ENCODE peak calls at places on chromosome 1, in four cellular contexts. K is GM12878, O is fibroblast of lung, U is mammary epithelial cell. Q is an unnamed sample.

GRCh38 chr1:162757476-162757875 is 33.0 kb upstream of the HSD17B7 start:
- DNase-seq in K (no peak), O (peak), U (no peak), Q (peak)

GRCh38 chr1:177913762-177914540 is 55.9 kb downstream of the SEC16B start:
- DNase-seq in K (no peak), O (peak), U (peak), Q (peak)

GRCh38 chr1:66768935-66769334 is 16.7 kb downstream of the DYNLT5 start:
- DNase-seq in K (no peak), O (no peak), U (no peak), Q (no peak)

GRCh38 chr1:230172016-230172356 is 104.9 kb downstream of the GALNT2 start:
- DNase-seq in K (no peak), O (no peak), U (no peak), Q (no peak)

GRCh38 chr1:33696311-33696710 is 167.6 kb upstream of the HMGB4 start:
- DNase-seq in K (no peak), O (no peak), U (no peak), Q (no peak)

GRCh38 chr1:53591924-53592323 is 132.7 kb downstream of the DMRTB1 start:
- DNase-seq in K (no peak), O (no peak), U (no peak), Q (no peak)

GRCh38 chr1:30663596-30664091 is 59.7 kb downstream of the MATN1 start:
- DNase-seq in K (no peak), O (no peak), U (no peak), Q (no peak)

GRCh38 chr1:237574536-237574935 is 316.2 kb downstream of the ZP4 start:
- DNase-seq in K (no peak), O (no peak), U (no peak), Q (no peak)

GRCh38 chr1:110203021-110203661 is 7.0 kb upstream of the KCNC4 start:
- DNase-seq in K (peak), O (peak), U (peak), Q (peak)

GRCh38 chr1:203765029-203765837 is at the start of gene LAX1:
- DNase-seq in K (peak), O (no peak), U (no peak), Q (no peak)

GRCh38 chr1:41355761-41356160 is 5.5 kb upstream of the FOXO6 start:
- DNase-seq in K (no peak), O (no peak), U (no peak), Q (no peak)

GRCh38 chr1:29607236-29607635 is 370.9 kb downstream of the PTPRU start:
- DNase-seq in K (no peak), O (no peak), U (no peak), Q (no peak)

GRCh38 chr1:156619582-156619955 is 354 bp downstream of the HAPLN2 start:
- DNase-seq in K (no peak), O (no peak), U (no peak), Q (no peak)

GRCh38 chr1:18997508-18997907 is 41.0 kb upstream of the IFFO2 start:
- DNase-seq in K (no peak), O (no peak), U (no peak), Q (no peak)

GRCh38 chr1:1973716-1974642 is 29.6 kb downstream of the CFAP74 start:
- DNase-seq in K (no peak), O (no peak), U (no peak), Q (no peak)

GRCh38 chr1:48906729-48907128 is 130.0 kb upstream of the BEND5 start:
- DNase-seq in K (no peak), O (no peak), U (no peak), Q (no peak)

GRCh38 chr1:218718977-218719376 is 373.8 kb downstream of the TGFB2 start:
- DNase-seq in K (no peak), O (peak), U (no peak), Q (peak)

GRCh38 chr1:38826886-38827285 is 32.7 kb downstream of the RRAGC start:
- DNase-seq in K (no peak), O (no peak), U (no peak), Q (no peak)

GRCh38 chr1:18681423-18681835 is 50.8 kb downstream of the PAX7 start:
- DNase-seq in K (no peak), O (peak), U (peak), Q (peak)

GRCh38 chr1:3763351-3764125 is 9.0 kb upstream of the SMIM1 start:
- DNase-seq in K (no peak), O (no peak), U (no peak), Q (no peak)

GRCh38 chr1:64891440-64891815 is 74.9 kb downstream of the JAK1 start:
- DNase-seq in K (no peak), O (no peak), U (no peak), Q (no peak)

GRCh38 chr1:71587961-71588360 is 507.1 kb upstream of the ZRANB2 start:
- DNase-seq in K (no peak), O (peak), U (peak), Q (peak)

GRCh38 chr1:237677979-237678378 is 212.7 kb downstream of the ZP4 start:
- DNase-seq in K (no peak), O (peak), U (peak), Q (peak)

GRCh38 chr1:178931843-178932551 is 61.1 kb upstream of the ANGPTL1 start:
- DNase-seq in K (no peak), O (peak), U (no peak), Q (no peak)

GRCh38 chr1:214331827-214332423 is 51.0 kb downstream of the SMYD2 start:
- DNase-seq in K (no peak), O (peak), U (peak), Q (no peak)

GRCh38 chr1:180754453-180754852 is 122.6 kb downstream of the XPR1 start:
- DNase-seq in K (no peak), O (no peak), U (no peak), Q (no peak)
- H2AFZ ChIP-seq in K (no peak), O (no peak), U (no peak), Q (no peak)

DNA sequence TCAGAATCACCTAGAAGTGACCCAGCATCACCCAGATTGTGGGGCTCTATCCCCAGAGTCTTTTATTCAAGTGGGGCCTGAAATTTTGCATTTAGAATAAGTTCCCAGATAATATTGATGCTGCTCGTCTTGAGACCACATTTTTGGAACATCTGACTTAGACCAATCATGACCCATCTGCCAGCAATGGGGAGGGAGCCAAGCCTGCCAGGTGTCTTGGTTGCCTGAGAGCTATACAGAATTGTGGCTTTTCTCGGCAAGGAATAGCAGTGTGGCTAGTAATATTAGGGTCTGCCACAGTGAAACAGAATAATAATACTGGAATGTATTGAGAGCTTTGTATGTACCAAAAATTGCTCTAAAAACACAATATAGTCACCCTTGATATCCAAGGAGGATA is 31.1 kb upstream of the RGS8 start:
- DNase-seq in K (no peak), O (no peak), U (no peak), Q (no peak)
- H2AFZ ChIP-seq in K (no peak), O (no peak), U (no peak), Q (no peak)

GRCh38 chr1:58823481-58824010 is 39.7 kb upstream of the JUN start:
- DNase-seq in K (no peak), O (peak), U (peak), Q (peak)
- H2AFZ ChIP-seq in K (no peak), O (peak), U (peak), Q (no peak)

DNA sequence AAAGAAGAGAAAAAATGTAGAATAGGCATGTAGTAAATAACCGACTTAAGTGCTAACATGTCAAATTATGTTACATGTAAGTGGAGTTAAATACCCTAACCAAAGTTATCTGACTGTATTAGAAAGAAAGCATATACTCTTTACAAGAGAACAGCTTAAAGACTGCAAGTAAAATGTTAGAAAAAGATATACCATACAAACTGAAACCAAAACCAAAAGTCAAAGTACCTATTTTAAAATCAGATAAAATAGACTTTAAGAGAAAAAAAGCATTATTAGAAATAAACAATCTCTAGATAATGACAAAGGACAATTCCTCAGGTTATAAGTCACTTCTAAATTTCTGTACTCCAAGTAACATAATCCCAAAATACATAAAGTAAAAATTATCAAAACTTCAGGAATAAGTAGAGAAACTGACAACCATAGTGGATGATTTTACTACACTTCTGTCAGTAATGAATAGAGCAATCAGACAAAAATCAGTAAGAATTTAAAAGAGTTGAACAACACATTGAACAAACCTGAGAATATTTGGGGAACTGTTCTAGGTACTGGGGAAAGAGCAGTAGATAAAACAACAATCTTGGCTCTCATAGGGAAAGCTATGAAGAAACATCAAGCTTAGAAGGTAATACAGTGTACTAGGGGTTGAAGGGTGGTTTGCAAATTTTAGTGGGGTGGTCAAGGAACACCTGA is 127.3 kb downstream of the TBX19 start:
- DNase-seq in K (no peak), O (no peak), U (no peak), Q (no peak)
- H2AFZ ChIP-seq in K (no peak), O (no peak), U (no peak), Q (no peak)

DNA sequence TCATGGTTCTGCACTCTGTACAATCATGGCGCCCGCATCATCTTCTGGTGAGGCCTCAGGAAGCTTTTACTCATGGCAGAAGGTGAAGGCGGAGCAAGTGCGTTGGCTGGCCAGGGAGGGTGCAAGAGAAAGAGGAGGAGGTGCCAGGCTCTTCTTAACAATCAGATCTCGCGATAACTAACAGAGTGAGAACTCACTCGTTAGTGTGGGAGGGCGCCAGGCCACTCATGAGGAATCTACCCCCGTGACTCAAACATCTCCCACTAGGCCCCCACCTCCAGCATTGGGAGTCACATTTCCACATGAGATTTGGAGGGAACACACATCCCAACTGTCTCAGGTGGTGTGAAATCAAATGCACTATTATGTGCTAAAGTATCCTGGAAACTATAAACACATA is 220.2 kb upstream of the CSF3R start:
- DNase-seq in K (no peak), O (no peak), U (no peak), Q (no peak)
- H2AFZ ChIP-seq in K (no peak), O (no peak), U (no peak), Q (no peak)

GRCh38 chr1:25608488-25609178 is 8.0 kb upstream of the MAN1C1 start:
- DNase-seq in K (peak), O (peak), U (peak), Q (peak)
- H2AFZ ChIP-seq in K (no peak), O (no peak), U (peak), Q (no peak)